ENCODE peak calls at places on chromosome 18, in seven cellular contexts. I is head of caudate nucleus; C is PC-9; F is endothelial cell; H is thoracic aorta; M is HEK293T; D is activated T-cell treated with anti-CD3 and anti-CD28 coated beads, Interleukin-2, amount 50 U/mL, for 72 hours. P is an unnamed sample.

GRCh38 chr18:55999641-56000040 is 411.6 kb upstream of the TCF4 start:
- DNase-seq in I (no peak), C (no peak), F (no peak), H (no peak), M (no peak), D (no peak), P (no peak)

GRCh38 chr18:27665264-27665799 is 480.2 kb upstream of the CHST9 start:
- DNase-seq in I (no peak), C (no peak), F (no peak), H (no peak), M (no peak), D (no peak), P (no peak)

GRCh38 chr18:10543277-10543676 is 17.4 kb downstream of the NAPG start:
- DNase-seq in I (no peak), C (no peak), F (no peak), H (no peak), M (no peak), D (no peak), P (no peak)

GRCh38 chr18:54100920-54101319 is 123.5 kb downstream of the MBD2 start:
- DNase-seq in I (no peak), C (no peak), F (no peak), H (no peak), M (no peak), D (no peak), P (no peak)

GRCh38 chr18:79964330-79965118 is at the start of gene HSBP1L1:
- DNase-seq in I (peak), C (peak), F (peak), H (no peak), M (peak), D (peak), P (no peak)

GRCh38 chr18:12027046-12027445 is 45.7 kb downstream of the IMPA2 start:
- DNase-seq in I (peak), C (no peak), F (no peak), H (no peak), M (no peak), D (no peak), P (no peak)

GRCh38 chr18:67818432-67818831 is 301.9 kb upstream of the DSEL start:
- DNase-seq in I (no peak), C (no peak), F (no peak), H (no peak), M (no peak), D (no peak), P (no peak)

GRCh38 chr18:48827321-48828200 is 123.2 kb downstream of the SMAD7 start:
- DNase-seq in I (peak), C (peak), F (no peak), H (no peak), M (peak), D (no peak), P (peak)

GRCh38 chr18:6633370-6633769 is 96.1 kb upstream of the ARHGAP28 start:
- DNase-seq in I (no peak), C (no peak), F (no peak), H (no peak), M (no peak), D (no peak), P (no peak)

GRCh38 chr18:23881778-23882177 is 132.8 kb upstream of the TTC39C start:
- DNase-seq in I (no peak), C (no peak), F (no peak), H (no peak), M (no peak), D (no peak), P (no peak)

GRCh38 chr18:60082790-60083189 is 183.0 kb downstream of the PMAIP1 start:
- DNase-seq in I (no peak), C (no peak), F (no peak), H (no peak), M (no peak), D (no peak), P (no peak)

GRCh38 chr18:22171839-22172582 is 2.6 kb downstream of the GATA6 start:
- DNase-seq in I (no peak), C (no peak), F (no peak), H (no peak), M (no peak), D (no peak), P (no peak)

GRCh38 chr18:27585602-27586173 is 400.6 kb upstream of the CHST9 start:
- DNase-seq in I (no peak), C (no peak), F (no peak), H (no peak), M (no peak), D (no peak), P (no peak)

GRCh38 chr18:74412106-74412880 is 44.8 kb downstream of the DIPK1C start:
- DNase-seq in I (peak), C (no peak), F (no peak), H (no peak), M (peak), D (no peak), P (no peak)

GRCh38 chr18:50218432-50219197 is 23.7 kb upstream of the MYO5B start:
- DNase-seq in I (no peak), C (no peak), F (peak), H (no peak), M (peak), D (peak), P (no peak)

GRCh38 chr18:48615566-48616401 is 77.0 kb downstream of the CTIF start:
- DNase-seq in I (no peak), C (peak), F (no peak), H (no peak), M (no peak), D (no peak), P (no peak)

GRCh38 chr18:30271716-30272115 is 770.8 kb downstream of the DSC3 start:
- DNase-seq in I (no peak), C (no peak), F (no peak), H (no peak), M (no peak), D (no peak), P (peak)

GRCh38 chr18:74480149-74480651 is 16.0 kb upstream of the CNDP2 start:
- DNase-seq in I (no peak), C (no peak), F (no peak), H (no peak), M (no peak), D (no peak), P (no peak)

GRCh38 chr18:48138660-48139426 is 208.4 kb upstream of the SMAD2 start:
- DNase-seq in I (no peak), C (no peak), F (no peak), H (no peak), M (no peak), D (no peak), P (no peak)

GRCh38 chr18:13137041-13137938 is 81.3 kb upstream of the LDLRAD4 start:
- DNase-seq in I (no peak), C (no peak), F (no peak), H (no peak), M (no peak), D (peak), P (no peak)

GRCh38 chr18:36580266-36580665 is 248.5 kb downstream of the TPGS2 start:
- DNase-seq in I (no peak), C (no peak), F (no peak), H (no peak), M (no peak), D (no peak), P (peak)

GRCh38 chr18:46675112-46675511 is 18.1 kb upstream of the LOXHD1 start:
- DNase-seq in I (no peak), C (no peak), F (no peak), H (no peak), M (no peak), D (no peak), P (no peak)

P was measured in HFFc6.